ENCODE peak calls at places on chromosomes 3 and 15, in ten cellular contexts. A, H, L, N, S, X, B, U, F and E are unnamed samples.

GRCh38 chr3:129195731-129196256 is 12.1 kb upstream of the CNBP start:
- DNase-seq in A (no peak), N (peak), F (peak), S (peak), X (peak), U (peak), L (peak), B (no peak), H (no peak), E (no peak)

GRCh38 chr3:148861277-148861869 is 3.7 kb upstream of the CPA3 start:
- DNase-seq in U (peak), H (no peak), L (no peak), B (no peak), X (peak), S (peak), A (no peak), F (peak), N (peak), E (no peak)

GRCh38 chr3:100697183-100697582 is 12.1 kb upstream of the TFG start:
- DNase-seq in A (no peak), H (no peak), B (no peak), S (no peak), X (no peak), F (no peak), L (no peak), U (no peak), N (no peak), E (no peak)

GRCh38 chr3:48429416-48430358 is at the start of gene PLXNB1:
- DNase-seq in X (no peak), A (no peak), F (peak), L (peak), B (peak), S (peak), U (no peak), H (peak), N (peak), E (peak)

GRCh38 chr3:126733061-126733430 is 29.0 kb downstream of the CHCHD6 start:
- DNase-seq in S (no peak), L (no peak), X (no peak), F (no peak), A (no peak), U (no peak), B (no peak), N (no peak), H (no peak), E (no peak)

GRCh38 chr3:194377708-194378107 is 8.2 kb upstream of the LRRC15 start:
- DNase-seq in B (no peak), F (no peak), X (no peak), N (no peak), U (no peak), S (no peak), H (no peak), A (no peak), L (no peak), E (no peak)

GRCh38 chr3:97880267-97880666 is 58.5 kb downstream of the CRYBG3 start:
- DNase-seq in N (peak), U (no peak), X (no peak), S (no peak), L (no peak), B (no peak), F (no peak), A (no peak), H (no peak), E (no peak)

GRCh38 chr3:19811689-19812088 is 122.3 kb downstream of the EFHB start:
- DNase-seq in U (no peak), S (no peak), N (no peak), H (no peak), X (no peak), A (no peak), L (no peak), F (no peak), B (no peak), E (no peak)

GRCh38 chr3:49238274-49239127 is 38.5 kb downstream of the C3orf62 start:
- DNase-seq in X (peak), N (peak), F (peak), U (no peak), L (peak), A (peak), B (no peak), H (no peak), S (no peak), E (no peak)

GRCh38 chr3:142850395-142851023 is 38.4 kb downstream of the PCOLCE2 start:
- DNase-seq in A (peak), H (no peak), S (peak), L (no peak), F (peak), X (peak), U (peak), B (no peak), N (peak), E (no peak)

GRCh38 chr3:152638707-152639450 is 196.1 kb upstream of the P2RY1 start:
- DNase-seq in B (no peak), L (peak), U (no peak), F (peak), H (no peak), S (no peak), A (no peak), N (peak), X (no peak), E (no peak)

GRCh38 chr3:37741644-37742043 is 120.0 kb upstream of the CTDSPL start:
- DNase-seq in U (no peak), S (no peak), F (peak), X (peak), L (peak), B (no peak), N (peak), H (no peak), A (no peak), E (no peak)

GRCh38 chr15:63945005-63945788 is 101.1 kb downstream of the DAPK2 start:
- DNase-seq in H (peak), L (peak), N (peak), S (peak), F (peak), U (no peak), X (peak), A (no peak), B (peak), E (peak)

GRCh38 chr3:139746481-139746880 is 68.7 kb upstream of the NMNAT3 start:
- DNase-seq in A (no peak), L (no peak), N (no peak), X (no peak), U (no peak), H (no peak), B (no peak), F (no peak), S (no peak), E (no peak)

GRCh38 chr3:167382127-167382526 is 2.0 kb upstream of the ZBBX start:
- DNase-seq in U (no peak), H (no peak), F (no peak), N (no peak), L (no peak), A (no peak), S (no peak), X (no peak), B (no peak), E (no peak)

GRCh38 chr3:102224171-102224570 is 210.6 kb upstream of the ZPLD1 start:
- DNase-seq in F (peak), H (no peak), N (peak), X (peak), L (no peak), S (no peak), A (no peak), U (no peak), B (no peak), E (no peak)

GRCh38 chr3:14286887-14287496 is 108.4 kb downstream of the LSM3 start:
- DNase-seq in S (no peak), X (no peak), A (no peak), U (no peak), F (no peak), H (no peak), B (no peak), L (no peak), N (no peak), E (no peak)

GRCh38 chr3:142279965-142280590 is 54.7 kb upstream of the GK5 start:
- DNase-seq in U (peak), F (peak), N (peak), H (no peak), S (peak), L (peak), A (peak), B (no peak), X (peak), E (peak)

GRCh38 chr3:99965077-99965476 is 147.4 kb downstream of the CMSS1 start:
- DNase-seq in L (no peak), A (no peak), B (no peak), H (no peak), N (peak), S (no peak), X (peak), F (peak), U (no peak), E (no peak)

GRCh38 chr3:83393276-83393675 is 1565.5 kb upstream of the CADM2 start:
- DNase-seq in L (no peak), N (no peak), X (no peak), A (no peak), H (no peak), U (no peak), F (no peak), B (no peak), S (no peak), E (no peak)

GRCh38 chr15:64096486-64097431 is 977 bp downstream of the SNX1 start:
- DNase-seq in N (peak), F (peak), A (no peak), U (peak), B (no peak), S (peak), X (peak), L (no peak), H (no peak), E (no peak)

GRCh38 chr3:184710870-184711365 is 946 bp downstream of the MAGEF1 start:
- DNase-seq in N (peak), H (no peak), F (no peak), U (no peak), L (no peak), A (peak), S (no peak), B (no peak), X (peak), E (no peak)

GRCh38 chr15:22780267-22780666 is 6.2 kb upstream of the NIPA1 start:
- DNase-seq in A (no peak), B (no peak), F (peak), L (no peak), S (no peak), U (no peak), N (peak), H (no peak), X (no peak), E (no peak)

GRCh38 chr15:77510066-77511044 is 89.7 kb downstream of the HMG20A start:
- DNase-seq in U (no peak), L (peak), S (no peak), H (no peak), F (no peak), X (no peak), B (no peak), A (no peak), N (no peak), E (no peak)

GRCh38 chr3:126858887-126859286 is 124.0 kb upstream of the PLXNA1 start:
- DNase-seq in L (peak), X (peak), H (no peak), U (peak), S (peak), N (peak), A (no peak), B (no peak), F (peak), E (no peak)

GRCh38 chr3:68878322-68878721 is 54.0 kb downstream of the TAFA4 start:
- DNase-seq in L (no peak), H (no peak), A (no peak), F (peak), N (peak), X (peak), B (no peak), U (peak), S (peak), E (no peak)

GRCh38 chr15:85337398-85338074 is 42.9 kb upstream of the AKAP13 start:
- DNase-seq in X (no peak), L (no peak), A (no peak), S (no peak), U (no peak), H (no peak), F (no peak), N (peak), B (no peak), E (no peak)

GRCh38 chr15:74429784-74430141 is 4.0 kb downstream of the SEMA7A start:
- DNase-seq in X (no peak), U (no peak), S (no peak), H (no peak), F (no peak), B (no peak), N (no peak), L (no peak), A (no peak), E (no peak)

GRCh38 chr3:181782306-181782924 is 70.7 kb downstream of the SOX2 start:
- DNase-seq in F (peak), N (no peak), S (peak), L (no peak), U (peak), B (no peak), H (no peak), X (peak), A (no peak), E (no peak)

GRCh38 chr3:120449701-120450216 is 1.0 kb downstream of the FSTL1 start:
- DNase-seq in A (no peak), H (no peak), L (peak), B (no peak), N (peak), U (no peak), F (peak), X (peak), S (no peak), E (no peak)

GRCh38 chr3:66393486-66394260 is 107.1 kb downstream of the LRIG1 start:
- DNase-seq in S (no peak), L (peak), B (peak), U (peak), X (peak), F (peak), A (no peak), H (peak), N (no peak), E (peak)

GRCh38 chr15:20351448-20351961 is 190.1 kb downstream of the GOLGA6L6 start:
- DNase-seq in A (no peak), H (no peak), U (no peak), X (no peak), L (peak), S (no peak), F (no peak), B (no peak), N (no peak), E (no peak)